ENCODE peak calls at places on chromosomes 5 and 9, in nine cellular contexts. One of them, this sample, is unnamed.
A peak's percentile ranks its signal among the peaks of the same experiment; 100 is the strongest.

GRCh38 chr5:108212775-108213346 is 169.0 kb downstream of the FBXL17 start:
- DNase-seq in fibroblast of lung: peak; percentile 73
- DNase-seq in DND-41: no peak
- DNase-seq in PC-3: peak; percentile 75
- DNase-seq in astrocyte: peak; percentile 57
- DNase-seq in H1: no peak
- DNase-seq in colonic mucosa: no peak
- DNase-seq in HepG2: peak; percentile 64
- DNase-seq in K562: peak; percentile 18
- DNase-seq in this sample: peak; percentile 75

GRCh38 chr9:5843450-5844249 is 10.7 kb upstream of the ERMP1 start:
- DNase-seq in DND-41: no peak
- DNase-seq in colonic mucosa: no peak
- DNase-seq in astrocyte: peak; percentile 16
- DNase-seq in HepG2: peak; percentile 88
- DNase-seq in H1: no peak
- DNase-seq in PC-3: peak; percentile 66
- DNase-seq in K562: no peak
- DNase-seq in fibroblast of lung: peak; percentile 35
- DNase-seq in this sample: no peak

GRCh38 chr9:108708448-108708847 is 147.3 kb downstream of the ACTL7B start:
- DNase-seq in PC-3: no peak
- DNase-seq in fibroblast of lung: no peak
- DNase-seq in astrocyte: no peak
- DNase-seq in DND-41: no peak
- DNase-seq in K562: no peak
- DNase-seq in colonic mucosa: no peak
- DNase-seq in H1: no peak
- DNase-seq in HepG2: no peak
- DNase-seq in this sample: no peak

GRCh38 chr5:124453221-124454032 is 293.0 kb downstream of the ZNF608 start:
- DNase-seq in colonic mucosa: no peak
- DNase-seq in fibroblast of lung: peak; percentile 93
- DNase-seq in PC-3: peak; percentile 65
- DNase-seq in HepG2: no peak
- DNase-seq in K562: no peak
- DNase-seq in astrocyte: peak; percentile 90
- DNase-seq in DND-41: no peak
- DNase-seq in H1: no peak
- DNase-seq in this sample: no peak

GRCh38 chr5:73437126-73438047 is 11.2 kb downstream of the FOXD1 start:
- DNase-seq in astrocyte: peak; percentile 79
- DNase-seq in HepG2: no peak
- DNase-seq in K562: peak; percentile 68
- DNase-seq in PC-3: peak; percentile 80
- DNase-seq in H1: peak; percentile 85
- DNase-seq in colonic mucosa: peak; percentile 61
- DNase-seq in fibroblast of lung: peak; percentile 86
- DNase-seq in DND-41: no peak
- DNase-seq in this sample: peak; percentile 91

GRCh38 chr9:94772654-94773303 is 46.3 kb downstream of the AOPEP start:
- DNase-seq in fibroblast of lung: peak; percentile 73
- DNase-seq in DND-41: no peak
- DNase-seq in PC-3: no peak
- DNase-seq in K562: no peak
- DNase-seq in colonic mucosa: no peak
- DNase-seq in astrocyte: peak; percentile 65
- DNase-seq in HepG2: no peak
- DNase-seq in H1: no peak
- DNase-seq in this sample: no peak

GRCh38 chr5:6598351-6598900 is 34.4 kb downstream of the NSUN2 start:
- DNase-seq in DND-41: no peak
- DNase-seq in fibroblast of lung: peak; percentile 25
- DNase-seq in PC-3: no peak
- DNase-seq in K562: no peak
- DNase-seq in astrocyte: peak; percentile 9
- DNase-seq in HepG2: no peak
- DNase-seq in colonic mucosa: no peak
- DNase-seq in H1: no peak
- DNase-seq in this sample: no peak

GRCh38 chr9:108053555-108054061 is 564.0 kb upstream of the KLF4 start:
- DNase-seq in DND-41: no peak
- DNase-seq in HepG2: no peak
- DNase-seq in K562: no peak
- DNase-seq in astrocyte: peak; percentile 86
- DNase-seq in PC-3: no peak
- DNase-seq in H1: no peak
- DNase-seq in fibroblast of lung: peak; percentile 87
- DNase-seq in colonic mucosa: peak; percentile 81
- DNase-seq in this sample: peak; percentile 54

DNA sequence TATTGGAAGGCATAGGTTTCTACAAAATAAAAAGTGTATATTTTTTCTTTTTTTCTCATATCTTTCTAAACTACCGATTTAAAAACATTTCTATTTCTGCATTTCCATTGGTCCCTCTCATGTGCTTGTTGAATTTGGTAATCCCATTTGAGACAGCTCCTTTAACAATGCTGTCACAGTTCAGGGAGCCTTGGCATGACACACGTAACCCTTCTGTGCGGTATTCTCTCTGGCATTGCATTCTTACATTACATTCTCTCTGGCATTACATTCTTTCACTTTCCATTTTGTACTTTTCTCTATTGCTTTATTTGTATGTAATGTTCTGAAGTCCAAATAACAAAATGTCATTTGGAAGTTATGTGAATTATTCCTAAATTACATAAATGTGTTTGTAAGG is 150.7 kb upstream of the RASGRF2 start:
- DNase-seq in HepG2: no peak
- DNase-seq in PC-3: no peak
- DNase-seq in colonic mucosa: no peak
- DNase-seq in K562: no peak
- DNase-seq in fibroblast of lung: no peak
- DNase-seq in H1: no peak
- DNase-seq in astrocyte: no peak
- DNase-seq in DND-41: no peak
- DNase-seq in this sample: no peak
- H3K9ac ChIP-seq in HepG2: no peak overlapping the region
- H3K9ac ChIP-seq in PC-3: no peak overlapping the region
- H3K9ac ChIP-seq in colonic mucosa: no peak overlapping the region
- H3K9ac ChIP-seq in K562: no peak overlapping the region
- H3K9ac ChIP-seq in fibroblast of lung: no peak overlapping the region
- H3K9ac ChIP-seq in H1: no peak overlapping the region
- H3K9ac ChIP-seq in astrocyte: no peak overlapping the region
- H3K9ac ChIP-seq in DND-41: no peak overlapping the region
- H3K9ac ChIP-seq in this sample: no peak overlapping the region

GRCh38 chr5:140362875-140363630 is 3.1 kb downstream of the SLC4A9 start:
- DNase-seq in K562: peak; percentile 85
- DNase-seq in colonic mucosa: peak; percentile 90
- DNase-seq in DND-41: peak; percentile 68
- DNase-seq in fibroblast of lung: peak; percentile 34
- DNase-seq in H1: peak; percentile 99
- DNase-seq in PC-3: peak; percentile 80
- DNase-seq in HepG2: peak; percentile 74
- DNase-seq in astrocyte: peak; percentile 22
- DNase-seq in this sample: peak; percentile 88

GRCh38 chr5:140364472-140364765 is 4.4 kb downstream of the SLC4A9 start:
- DNase-seq in PC-3: no peak
- DNase-seq in HepG2: no peak
- DNase-seq in K562: no peak
- DNase-seq in DND-41: no peak
- DNase-seq in H1: no peak
- DNase-seq in fibroblast of lung: no peak
- DNase-seq in astrocyte: no peak
- DNase-seq in colonic mucosa: no peak
- DNase-seq in this sample: no peak

GRCh38 chr5:140365282-140365681 is 5.3 kb downstream of the SLC4A9 start:
- DNase-seq in astrocyte: no peak
- DNase-seq in PC-3: peak; percentile 74
- DNase-seq in H1: no peak
- DNase-seq in colonic mucosa: no peak
- DNase-seq in DND-41: no peak
- DNase-seq in fibroblast of lung: no peak
- DNase-seq in K562: no peak
- DNase-seq in HepG2: no peak
- DNase-seq in this sample: no peak

GRCh38 chr5:140362311-140362710 is 2.3 kb downstream of the SLC4A9 start:
- DNase-seq in K562: no peak
- DNase-seq in PC-3: no peak
- DNase-seq in DND-41: no peak
- DNase-seq in colonic mucosa: no peak
- DNase-seq in H1: no peak
- DNase-seq in HepG2: no peak
- DNase-seq in fibroblast of lung: no peak
- DNase-seq in astrocyte: no peak
- DNase-seq in this sample: no peak

DNA sequence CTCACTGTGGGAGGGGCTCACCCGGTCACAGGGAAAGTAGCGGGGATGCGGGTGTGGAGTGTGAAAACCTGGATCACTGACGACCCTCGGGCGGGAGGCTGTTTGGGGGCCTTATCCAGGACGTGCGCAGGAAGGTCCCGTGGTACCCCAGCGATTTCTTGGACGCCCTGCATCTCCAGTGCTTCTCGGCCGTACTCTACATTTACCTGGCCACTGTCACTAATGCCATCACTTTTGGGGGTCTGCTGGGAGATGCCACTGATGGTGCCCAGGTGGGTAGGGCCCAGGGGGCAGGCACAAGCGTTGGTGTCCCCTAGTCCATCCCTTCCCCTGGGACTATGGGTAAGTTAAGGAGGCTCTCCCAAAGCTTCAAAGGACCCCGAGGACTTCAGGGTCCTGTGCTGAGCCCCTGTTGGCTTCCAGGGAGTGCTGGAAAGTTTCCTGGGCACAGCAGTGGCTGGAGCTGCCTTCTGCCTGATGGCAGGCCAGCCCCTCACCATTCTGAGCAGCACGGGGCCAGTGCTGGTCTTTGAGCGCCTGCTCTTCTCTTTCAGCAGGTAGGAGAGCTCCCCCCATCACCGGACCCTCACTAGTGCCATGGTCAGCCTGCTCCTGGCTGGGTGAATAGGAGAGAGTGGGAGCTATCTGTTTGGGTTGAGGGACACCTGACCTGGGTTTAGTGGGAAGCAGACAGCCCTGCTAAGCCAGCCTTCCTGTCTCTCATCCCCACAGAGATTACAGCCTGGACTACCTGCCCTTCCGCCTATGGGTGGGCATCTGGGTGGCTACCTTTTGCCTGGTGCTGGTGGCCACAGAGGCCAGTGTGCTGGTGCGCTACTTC is 3.9 kb downstream of the SLC4A9 start:
- DNase-seq in DND-41: no peak
- DNase-seq in K562: no peak
- DNase-seq in PC-3: no peak
- DNase-seq in colonic mucosa: no peak
- DNase-seq in fibroblast of lung: no peak
- DNase-seq in astrocyte: no peak
- DNase-seq in H1: no peak
- DNase-seq in HepG2: no peak
- DNase-seq in this sample: no peak
- H3K9ac ChIP-seq in DND-41: no peak overlapping the region
- H3K9ac ChIP-seq in K562: peak overlapping the region; percentile 89
- H3K9ac ChIP-seq in PC-3: no peak overlapping the region
- H3K9ac ChIP-seq in colonic mucosa: no peak overlapping the region
- H3K9ac ChIP-seq in fibroblast of lung: no peak overlapping the region
- H3K9ac ChIP-seq in astrocyte: no peak overlapping the region
- H3K9ac ChIP-seq in H1: no peak overlapping the region
- H3K9ac ChIP-seq in HepG2: peak overlapping the region; percentile 41
- H3K9ac ChIP-seq in this sample: no peak overlapping the region

GRCh38 chr5:127070243-127070642 is 3.1 kb downstream of the C5orf63 start:
- DNase-seq in HepG2: no peak
- DNase-seq in H1: no peak
- DNase-seq in astrocyte: no peak
- DNase-seq in fibroblast of lung: no peak
- DNase-seq in K562: no peak
- DNase-seq in colonic mucosa: no peak
- DNase-seq in DND-41: no peak
- DNase-seq in PC-3: no peak
- DNase-seq in this sample: no peak

GRCh38 chr5:127074466-127074865 is 1.2 kb upstream of the C5orf63 start:
- DNase-seq in HepG2: no peak
- DNase-seq in DND-41: no peak
- DNase-seq in astrocyte: peak; percentile 27
- DNase-seq in PC-3: no peak
- DNase-seq in fibroblast of lung: peak; percentile 41
- DNase-seq in K562: no peak
- DNase-seq in colonic mucosa: no peak
- DNase-seq in H1: no peak
- DNase-seq in this sample: no peak

GRCh38 chr5:127077346-127077745 is 4.0 kb upstream of the C5orf63 start:
- DNase-seq in H1: no peak
- DNase-seq in colonic mucosa: peak; percentile 18
- DNase-seq in fibroblast of lung: no peak
- DNase-seq in astrocyte: no peak
- DNase-seq in DND-41: no peak
- DNase-seq in K562: no peak
- DNase-seq in PC-3: no peak
- DNase-seq in HepG2: no peak
- DNase-seq in this sample: no peak

GRCh38 chr5:127076730-127077129 is 3.4 kb upstream of the C5orf63 start:
- DNase-seq in fibroblast of lung: peak; percentile 44
- DNase-seq in HepG2: no peak
- DNase-seq in PC-3: peak; percentile 15
- DNase-seq in DND-41: no peak
- DNase-seq in astrocyte: peak; percentile 20
- DNase-seq in H1: no peak
- DNase-seq in colonic mucosa: peak; percentile 30
- DNase-seq in K562: no peak
- DNase-seq in this sample: no peak

DNA sequence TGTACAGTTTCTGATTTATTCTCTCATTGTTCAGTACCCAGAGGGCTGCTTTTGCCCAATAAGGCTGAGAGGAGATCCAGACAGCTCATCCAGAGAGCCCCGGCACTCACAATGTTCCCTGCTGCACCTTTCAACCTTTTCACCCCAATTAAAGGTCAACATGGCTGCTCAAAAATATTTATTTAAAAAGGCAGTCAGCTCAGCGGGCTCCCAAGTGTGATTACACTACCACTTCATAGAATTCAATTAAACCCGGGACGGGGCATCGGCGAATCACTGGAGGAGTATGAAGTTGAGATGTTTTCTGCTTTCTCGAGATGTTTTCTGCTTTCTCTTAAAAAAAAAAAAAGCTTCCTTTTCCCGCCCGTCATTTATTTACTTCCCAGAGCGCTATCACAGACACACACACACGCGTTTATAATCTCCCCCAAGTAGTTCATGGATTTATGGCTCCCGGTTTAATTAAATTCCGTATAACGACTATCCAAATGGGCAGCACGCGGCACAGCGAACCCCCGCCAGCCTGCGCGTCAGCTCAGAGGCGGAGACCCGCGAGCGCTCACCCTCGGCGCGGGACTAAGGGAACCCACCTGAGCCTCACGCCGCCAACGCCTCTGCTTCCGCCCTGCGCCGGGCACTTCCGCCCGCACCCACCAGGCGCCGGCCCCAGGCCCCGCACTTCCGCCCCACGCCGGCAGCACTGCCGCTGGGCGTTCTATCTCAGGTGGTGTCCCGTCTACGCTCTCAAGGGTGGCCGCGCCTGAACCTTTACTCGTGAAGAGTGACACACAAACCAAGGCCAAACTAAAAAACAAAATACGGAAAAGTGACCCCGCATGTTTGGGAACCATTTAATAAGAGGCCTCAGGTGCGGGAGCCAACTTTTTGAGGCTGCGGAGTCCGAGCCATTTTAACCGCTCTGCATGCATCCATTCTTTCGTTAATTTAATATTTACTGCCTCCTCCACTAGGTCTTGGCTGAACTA is at the start of gene C5orf63:
- DNase-seq in H1: no peak
- DNase-seq in PC-3: peak; percentile 59
- DNase-seq in K562: peak; percentile 69
- DNase-seq in astrocyte: peak; percentile 29
- DNase-seq in fibroblast of lung: peak; percentile 54
- DNase-seq in HepG2: peak; percentile 61
- DNase-seq in colonic mucosa: peak; percentile 64
- DNase-seq in DND-41: no peak
- DNase-seq in this sample: no peak
- H3K9ac ChIP-seq in H1: no peak within 1 kb of the TSS
- H3K9ac ChIP-seq in PC-3: peak within 1 kb of the TSS; percentile 66
- H3K9ac ChIP-seq in K562: peak within 1 kb of the TSS; percentile 72
- H3K9ac ChIP-seq in astrocyte: peak within 1 kb of the TSS; percentile 80
- H3K9ac ChIP-seq in fibroblast of lung: peak within 1 kb of the TSS; percentile 32
- H3K9ac ChIP-seq in HepG2: peak within 1 kb of the TSS; percentile 70
- H3K9ac ChIP-seq in colonic mucosa: peak within 1 kb of the TSS; percentile 64
- H3K9ac ChIP-seq in DND-41: no peak within 1 kb of the TSS
- H3K9ac ChIP-seq in this sample: no peak within 1 kb of the TSS

GRCh38 chr9:31336391-31336790 is 1048.1 kb upstream of the ACO1 start:
- DNase-seq in K562: no peak
- DNase-seq in colonic mucosa: no peak
- DNase-seq in DND-41: no peak
- DNase-seq in HepG2: no peak
- DNase-seq in H1: no peak
- DNase-seq in fibroblast of lung: no peak
- DNase-seq in PC-3: no peak
- DNase-seq in astrocyte: no peak
- DNase-seq in this sample: no peak

GRCh38 chr9:31334837-31335528 is 1049.5 kb upstream of the ACO1 start:
- DNase-seq in DND-41: no peak
- DNase-seq in astrocyte: no peak
- DNase-seq in K562: no peak
- DNase-seq in fibroblast of lung: no peak
- DNase-seq in HepG2: no peak
- DNase-seq in PC-3: no peak
- DNase-seq in H1: no peak
- DNase-seq in colonic mucosa: no peak
- DNase-seq in this sample: no peak

GRCh38 chr9:31336841-31337240 is 1047.6 kb upstream of the ACO1 start:
- DNase-seq in DND-41: no peak
- DNase-seq in K562: no peak
- DNase-seq in HepG2: no peak
- DNase-seq in PC-3: no peak
- DNase-seq in colonic mucosa: no peak
- DNase-seq in fibroblast of lung: no peak
- DNase-seq in H1: no peak
- DNase-seq in astrocyte: no peak
- DNase-seq in this sample: no peak

GRCh38 chr9:31335529-31336234 is 1048.8 kb upstream of the ACO1 start:
- DNase-seq in astrocyte: no peak
- DNase-seq in K562: no peak
- DNase-seq in PC-3: no peak
- DNase-seq in colonic mucosa: no peak
- DNase-seq in H1: no peak
- DNase-seq in HepG2: no peak
- DNase-seq in fibroblast of lung: no peak
- DNase-seq in DND-41: no peak
- DNase-seq in this sample: no peak
- H3K9ac ChIP-seq in astrocyte: no peak overlapping the region
- H3K9ac ChIP-seq in K562: no peak overlapping the region
- H3K9ac ChIP-seq in PC-3: no peak overlapping the region
- H3K9ac ChIP-seq in colonic mucosa: no peak overlapping the region
- H3K9ac ChIP-seq in H1: no peak overlapping the region
- H3K9ac ChIP-seq in HepG2: no peak overlapping the region
- H3K9ac ChIP-seq in fibroblast of lung: no peak overlapping the region
- H3K9ac ChIP-seq in DND-41: no peak overlapping the region
- H3K9ac ChIP-seq in this sample: no peak overlapping the region